ENCODE peak calls at places on chromosomes 11 and 22, in four cellular contexts. T is K562, Z is SK-N-SH, D is GM12878. M is an unnamed sample.

GRCh38 chr22:39183991-39184585 is 31.6 kb upstream of the CBX7 start:
- DNase-seq in T (peak; percentile 48), Z (no peak), D (no peak), M (peak; percentile 65)

GRCh38 chr22:37498289-37498909 is 12.2 kb upstream of the MFNG start:
- DNase-seq in T (peak; percentile 84), Z (peak; percentile 90), D (peak; percentile 15), M (peak; percentile 50)

GRCh38 chr22:35231585-35232084 is 25.7 kb upstream of the HMGXB4 start:
- DNase-seq in T (peak; percentile 66), Z (peak; percentile 60), D (peak; percentile 33), M (peak; percentile 75)

GRCh38 chr11:125201525-125202121 is 37.1 kb downstream of the PKNOX2 start:
- DNase-seq in T (no peak), Z (no peak), D (no peak), M (peak; percentile 50)

GRCh38 chr11:110410638-110411037 is 19.1 kb upstream of the FDX1 start:
- DNase-seq in T (no peak), Z (no peak), D (no peak), M (no peak)

GRCh38 chr22:24474221-24474620 is 20.9 kb upstream of the UPB1 start:
- DNase-seq in T (no peak), Z (no peak), D (no peak), M (peak; percentile 64)

GRCh38 chr11:64447717-64448598 is 89.0 kb downstream of the RPS6KA4 start:
- DNase-seq in T (no peak), Z (peak; percentile 41), D (peak; percentile 40), M (no peak)

GRCh38 chr11:78350101-78350645 is 67.4 kb downstream of the GAB2 start:
- DNase-seq in T (no peak), Z (no peak), D (peak; percentile 25), M (no peak)

GRCh38 chr11:11968511-11969280 is 39.7 kb downstream of the DKK3 start:
- DNase-seq in T (no peak), Z (peak; percentile 89), D (no peak), M (no peak)

GRCh38 chr22:21726650-21727049 is 8.9 kb downstream of the YPEL1 start:
- DNase-seq in T (peak; percentile 83), Z (peak; percentile 57), D (no peak), M (peak; percentile 57)

GRCh38 chr11:87901366-87901765 is 273.9 kb downstream of the RAB38 start:
- DNase-seq in T (no peak), Z (no peak), D (no peak), M (no peak)

GRCh38 chr22:50712341-50713007 is 25.5 kb upstream of the ACR start:
- DNase-seq in T (no peak), Z (no peak), D (no peak), M (no peak)

GRCh38 chr11:64246874-64247728 is at the start of gene PPP1R14B:
- DNase-seq in T (peak; percentile 72), Z (peak; percentile 95), D (no peak), M (peak; percentile 80)

GRCh38 chr11:76793391-76793811 is 10.2 kb downstream of the TSKU start:
- DNase-seq in T (no peak), Z (peak; percentile 27), D (no peak), M (peak; percentile 86)

GRCh38 chr11:103924166-103925013 is 112.0 kb upstream of the DDI1 start:
- DNase-seq in T (no peak), Z (no peak), D (no peak), M (no peak)

GRCh38 chr22:26597026-26597425 is 7.1 kb upstream of the TPST2 start:
- DNase-seq in T (peak; percentile 27), Z (no peak), D (no peak), M (no peak)

GRCh38 chr11:75204012-75204674 is 36.4 kb upstream of the TPBGL start:
- DNase-seq in T (no peak), Z (no peak), D (no peak), M (peak; percentile 90)

GRCh38 chr11:73889019-73889418 is 12.2 kb downstream of the PAAF1 start:
- DNase-seq in T (no peak), Z (no peak), D (no peak), M (no peak)

GRCh38 chr11:11467278-11467677 is 114.2 kb upstream of the CSNK2A3 start:
- DNase-seq in T (no peak), Z (peak; percentile 76), D (no peak), M (no peak)

GRCh38 chr22:37126882-37127281 is 17.4 kb upstream of the TMPRSS6 start:
- DNase-seq in T (peak; percentile 21), Z (peak; percentile 58), D (no peak), M (no peak)

GRCh38 chr11:38791346-38791961 is 2193.4 kb upstream of the RAG2 start:
- DNase-seq in T (peak; percentile 43), Z (peak; percentile 57), D (no peak), M (peak; percentile 54)

GRCh38 chr11:42465613-42466012 is 846.2 kb upstream of the API5 start:
- DNase-seq in T (no peak), Z (no peak), D (no peak), M (no peak)

GRCh38 chr11:131584694-131585592 is 214.5 kb downstream of the NTM start:
- DNase-seq in T (peak; percentile 37), Z (peak; percentile 9), D (no peak), M (no peak)

GRCh38 chr11:128765104-128765503 is 71.2 kb downstream of the FLI1 start:
- DNase-seq in T (no peak), Z (no peak), D (no peak), M (no peak)

GRCh38 chr11:65946655-65947054 is 1.4 kb downstream of the TSGA10IP start:
- DNase-seq in T (no peak), Z (no peak), D (no peak), M (no peak)
- TF ChIP-seq ZBTB33 in T (no peak), Z (no peak), D (no peak), M (no peak)

GRCh38 chr22:29167032-29167911 is 38.4 kb upstream of the EMID1 start:
- DNase-seq in T (no peak), Z (no peak), D (peak; percentile 100), M (no peak)
- TF ChIP-seq MXI1 in T (no peak), Z (no peak), D (peak; percentile 64), M (no peak)

GRCh38 chr11:7904910-7905309 is 26.2 kb downstream of the OR10A6 start:
- DNase-seq in T (no peak), Z (no peak), D (no peak), M (no peak)

GRCh38 chr11:7906481-7906880 is 24.6 kb downstream of the OR10A6 start:
- DNase-seq in T (no peak), Z (no peak), D (no peak), M (no peak)

GRCh38 chr11:7905549-7905948 is 25.5 kb downstream of the OR10A6 start:
- DNase-seq in T (no peak), Z (no peak), D (no peak), M (no peak)

GRCh38 chr11:7907121-7907520 is 23.9 kb downstream of the OR10A6 start:
- DNase-seq in T (no peak), Z (no peak), D (no peak), M (no peak)

GRCh38 chr11:7905961-7906429 is 25.1 kb downstream of the OR10A6 start:
- DNase-seq in T (no peak), Z (no peak), D (no peak), M (no peak)
- TF ChIP-seq ZBTB33 in T (no peak), Z (no peak), D (no peak), M (no peak)

DNA sequence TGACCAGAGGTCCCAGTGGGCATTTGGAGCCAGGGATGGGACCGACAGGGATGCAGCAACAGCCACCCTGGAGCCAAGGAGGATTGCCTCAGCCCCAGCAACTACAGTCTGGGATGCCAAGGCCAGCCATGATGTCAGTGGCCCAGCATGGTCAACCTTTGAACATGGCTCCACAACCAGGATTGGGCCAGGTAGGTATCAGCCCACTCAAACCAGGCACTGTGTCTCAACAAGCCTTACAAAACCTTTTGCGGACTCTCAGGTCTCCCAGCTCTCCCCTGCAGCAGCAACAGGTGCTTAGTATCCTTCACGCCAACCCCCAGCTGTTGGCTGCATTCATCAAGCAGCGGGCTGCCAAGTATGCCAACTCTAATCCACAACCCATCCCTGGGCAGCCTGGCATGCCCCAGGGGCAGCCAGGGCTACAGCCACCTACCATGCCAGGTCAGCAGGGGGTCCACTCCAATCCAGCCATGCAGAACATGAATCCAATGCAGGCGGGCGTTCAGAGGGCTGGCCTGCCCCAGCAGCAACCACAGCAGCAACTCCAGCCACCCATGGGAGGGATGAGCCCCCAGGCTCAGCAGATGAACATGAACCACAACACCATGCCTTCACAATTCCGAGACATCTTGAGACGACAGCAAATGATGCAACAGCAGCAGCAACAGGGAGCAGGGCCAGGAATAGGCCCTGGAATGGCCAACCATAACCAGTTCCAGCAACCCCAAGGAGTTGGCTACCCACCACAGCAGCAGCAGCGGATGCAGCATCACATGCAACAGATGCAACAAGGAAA is 27.3 kb upstream of the L3MBTL2 start:
- DNase-seq in T (no peak), Z (no peak), D (no peak), M (no peak)
- TF ChIP-seq MXI1 in T (no peak), Z (no peak), D (no peak), M (no peak)

GRCh38 chr11:79809487-79809886 is 368.7 kb upstream of the TENM4 start:
- DNase-seq in T (no peak), Z (no peak), D (no peak), M (no peak)
- TF ChIP-seq ZBTB33 in T (no peak), Z (no peak), D (no peak), M (no peak)